ENCODE peak calls at places on chromosomes 16 and 17, in ten cellular contexts. O is AG09319; C is NCI-H1048; U is lung; K is stimulated activated CD4-positive, alpha-beta T cell treated with anti-CD3 and anti-CD28 coated beads, Interleukin-15, amount 100 ng/mL, for 48 hours; N is NCI-H446 treated with DMSO at 0.1 percent for 48 hours; Q is H54; V is RWPE2; L is NCI-H1092 treated with DMSO at 0.1 percent for 48 hours; E is nucleus accumbens. B is an unnamed sample.

GRCh38 chr16:10870137-10870776 is 6.7 kb upstream of the CIITA start:
- DNase-seq in O (no peak), C (no peak), U (no peak), K (no peak), N (no peak), Q (no peak), V (no peak), L (no peak), E (no peak), B (peak; percentile 13)

GRCh38 chr16:81996664-81997529 is 14.4 kb downstream of the SDR42E1 start:
- DNase-seq in O (no peak), C (no peak), U (no peak), K (no peak), N (no peak), Q (no peak), V (no peak), L (no peak), E (no peak), B (peak; percentile 90)

GRCh38 chr16:89828199-89828869 is at the start of gene SPIRE2:
- DNase-seq in O (no peak), C (no peak), U (peak; percentile 56), K (peak; percentile 52), N (no peak), Q (peak; percentile 65), V (no peak), L (peak; percentile 38), E (no peak), B (peak; percentile 91)

GRCh38 chr16:87065781-87066694 is 251.2 kb downstream of the C16orf95 start:
- DNase-seq in O (no peak), C (no peak), U (no peak), K (no peak), N (no peak), Q (no peak), V (no peak), L (no peak), E (no peak), B (no peak)

GRCh38 chr16:2531371-2531695 is at the start of gene CEMP1:
- DNase-seq in O (no peak), C (no peak), U (peak; percentile 42), K (no peak), N (no peak), Q (no peak), V (no peak), L (no peak), E (no peak), B (no peak)

GRCh38 chr17:5501725-5502124 is 15.4 kb downstream of the MIS12 start:
- DNase-seq in O (no peak), C (no peak), U (no peak), K (no peak), N (no peak), Q (no peak), V (no peak), L (no peak), E (no peak), B (no peak)

GRCh38 chr17:65101371-65101770 is 35.8 kb upstream of the RGS9 start:
- DNase-seq in O (no peak), C (no peak), U (no peak), K (no peak), N (no peak), Q (no peak), V (no peak), L (no peak), E (no peak), B (no peak)

GRCh38 chr16:80014241-80014939 is 413.9 kb upstream of the MAF start:
- DNase-seq in O (peak; percentile 43), C (no peak), U (no peak), K (no peak), N (no peak), Q (no peak), V (no peak), L (no peak), E (no peak), B (no peak)

GRCh38 chr17:72244494-72244893 is 123.7 kb downstream of the SOX9 start:
- DNase-seq in O (no peak), C (no peak), U (no peak), K (no peak), N (no peak), Q (no peak), V (no peak), L (no peak), E (no peak), B (no peak)